ENCODE peak calls at places on chromosomes 7 and 10, in ten cellular contexts. K is stomach, Z is Peyer's patch, X is A549, H is IMR-90, G is body of pancreas, J is ovary, F is lower leg skin, W is uterus, I is prostate gland. D is an unnamed sample.

GRCh38 chr10:9437131-9437530 is 1382.6 kb downstream of the GATA3 start:
- DNase-seq in G (no peak), J (no peak), X (no peak), Z (no peak), K (no peak), H (peak; percentile 1), I (no peak), W (no peak), F (no peak), D (no peak)

GRCh38 chr10:53690556-53691240 is 918.1 kb upstream of the MBL2 start:
- DNase-seq in X (no peak), Z (no peak), G (no peak), J (no peak), F (no peak), W (no peak), H (no peak), K (no peak), I (no peak), D (no peak)

GRCh38 chr10:70590663-70591416 is 11.7 kb downstream of the PRF1 start:
- DNase-seq in W (no peak), K (peak; percentile 17), F (no peak), G (no peak), I (no peak), X (no peak), J (peak; percentile 4), Z (no peak), H (no peak), D (no peak)

GRCh38 chr7:146554568-146554967 is 438.0 kb downstream of the CNTNAP2 start:
- DNase-seq in X (no peak), F (no peak), H (no peak), K (no peak), G (no peak), J (no peak), W (no peak), I (no peak), Z (no peak), D (no peak)

GRCh38 chr7:80847895-80848294 is 71.0 kb downstream of the SEMA3C start:
- DNase-seq in Z (no peak), X (no peak), F (no peak), J (no peak), G (no peak), W (no peak), I (no peak), H (peak; percentile 37), K (no peak), D (no peak)

GRCh38 chr7:36881206-36881605 is 156.9 kb upstream of the AOAH start:
- DNase-seq in H (no peak), F (peak; percentile 24), G (no peak), K (no peak), J (no peak), W (no peak), X (no peak), I (no peak), Z (no peak), D (no peak)

GRCh38 chr7:37376386-37376785 is 72.3 kb downstream of the ELMO1 start:
- DNase-seq in W (no peak), F (no peak), K (no peak), J (no peak), X (peak; percentile 6), H (no peak), Z (no peak), I (no peak), G (no peak), D (no peak)

GRCh38 chr10:52992569-52992968 is 220.0 kb upstream of the MBL2 start:
- DNase-seq in Z (no peak), K (no peak), F (no peak), I (no peak), H (no peak), W (no peak), G (no peak), X (no peak), J (no peak), D (no peak)

GRCh38 chr10:10293431-10293830 is 724.2 kb upstream of the CELF2 start:
- DNase-seq in G (no peak), I (no peak), F (no peak), H (no peak), Z (no peak), J (peak; percentile 39), X (no peak), W (peak; percentile 35), K (no peak), D (no peak)

GRCh38 chr7:17041324-17041723 is 159.5 kb upstream of the AGR3 start:
- DNase-seq in H (peak; percentile 96), I (no peak), W (no peak), G (no peak), K (no peak), J (no peak), Z (no peak), X (peak; percentile 54), F (no peak), D (no peak)

GRCh38 chr7:149690688-149691446 is 82.5 kb downstream of the ZNF467 start:
- DNase-seq in I (no peak), W (peak; percentile 26), Z (no peak), G (no peak), H (peak; percentile 71), J (peak; percentile 45), X (peak; percentile 91), K (no peak), F (no peak), D (peak; percentile 69)
- H3K4me3 ChIP-seq in I (no peak overlapping the region), W (no peak overlapping the region), Z (no peak overlapping the region), G (no peak overlapping the region), H (no peak overlapping the region), J (no peak overlapping the region), X (peak overlapping the region; percentile 30), K (no peak overlapping the region), F (no peak overlapping the region), D (no peak overlapping the region)

GRCh38 chr7:120394595-120394994 is 121.6 kb downstream of the KCND2 start:
- DNase-seq in G (no peak), W (no peak), Z (no peak), H (no peak), K (no peak), X (no peak), J (no peak), F (no peak), I (no peak), D (no peak)

GRCh38 chr7:120395526-120396019 is 122.6 kb downstream of the KCND2 start:
- DNase-seq in W (no peak), I (no peak), J (no peak), K (no peak), F (no peak), Z (no peak), X (no peak), G (no peak), H (no peak), D (no peak)

GRCh38 chr7:120400806-120401455 is 128.0 kb downstream of the KCND2 start:
- DNase-seq in K (no peak), H (no peak), W (no peak), J (no peak), X (no peak), I (no peak), Z (no peak), F (no peak), G (no peak), D (no peak)

GRCh38 chr7:120402368-120402767 is 129.4 kb downstream of the KCND2 start:
- DNase-seq in I (no peak), X (no peak), Z (no peak), H (peak; percentile 0), F (no peak), W (no peak), J (no peak), G (no peak), K (no peak), D (no peak)

DNA sequence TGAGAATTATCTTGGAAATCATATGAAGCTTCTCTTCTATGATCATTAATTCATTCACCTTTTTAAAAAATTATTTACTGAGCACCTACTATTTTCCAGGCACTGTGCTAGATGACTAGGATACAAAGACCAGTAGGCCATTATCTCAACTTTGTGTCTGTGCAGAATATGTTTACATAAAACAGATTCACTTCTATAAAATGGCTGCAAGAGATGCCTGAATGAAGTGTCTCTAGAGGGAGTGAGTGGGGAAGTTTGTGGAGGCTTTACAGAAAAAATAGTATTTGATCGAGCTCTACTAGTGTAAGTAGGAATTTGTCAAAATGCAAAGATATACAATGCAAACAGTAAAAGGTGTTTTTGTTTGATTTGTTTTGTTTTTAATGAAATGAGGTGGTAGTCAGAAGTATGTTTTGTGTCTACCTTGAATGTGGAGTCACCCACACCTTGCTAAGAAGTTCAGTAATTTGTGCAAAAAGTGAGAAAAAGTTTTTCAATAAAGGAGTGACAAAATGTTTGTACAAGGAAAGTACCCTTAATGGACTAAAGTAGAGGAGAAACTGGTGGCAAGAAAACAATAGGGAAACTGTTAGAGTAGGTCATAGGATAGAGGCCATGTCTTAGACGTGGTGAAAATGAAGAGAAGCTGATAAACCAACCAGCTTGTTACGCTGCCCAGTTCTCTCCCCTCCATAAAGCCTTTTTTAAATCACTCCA is 125.5 kb downstream of the KCND2 start:
- DNase-seq in I (no peak), F (no peak), Z (no peak), W (no peak), X (no peak), G (no peak), J (no peak), K (no peak), H (no peak), D (no peak)
- TF ChIP-seq POLR2A in I (no peak), F (no peak), Z (no peak), W (no peak), X (no peak), G (no peak), J (no peak), K (no peak), H (no peak), D (no peak)

DNA sequence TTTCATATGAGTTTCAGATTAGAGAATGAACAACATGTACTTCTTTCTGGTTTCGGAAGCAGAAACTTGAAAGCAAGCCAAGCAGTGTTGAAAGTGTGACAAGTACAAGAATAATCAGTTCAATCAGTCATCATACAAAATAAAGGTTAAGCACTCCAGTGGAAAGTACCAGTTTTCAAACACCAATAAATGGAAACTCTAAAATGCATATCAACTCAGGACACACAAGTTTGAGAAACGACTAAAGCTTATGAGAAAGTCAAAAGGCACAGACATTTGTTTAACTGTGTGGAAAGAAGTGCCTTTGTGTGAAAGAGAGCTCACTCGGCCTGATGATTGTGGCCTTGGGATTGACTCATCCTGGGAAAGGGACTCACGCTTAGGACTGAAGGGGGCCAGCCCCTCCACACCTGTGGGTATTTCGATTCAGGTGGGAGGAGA is 60.6 kb upstream of the AKR1C1 start:
- DNase-seq in Z (no peak), H (no peak), W (no peak), X (no peak), K (no peak), G (peak; percentile 77), F (peak; percentile 72), I (peak; percentile 35), J (no peak), D (no peak)
- H3K4me3 ChIP-seq in Z (no peak overlapping the region), H (no peak overlapping the region), W (no peak overlapping the region), X (no peak overlapping the region), K (no peak overlapping the region), G (no peak overlapping the region), F (no peak overlapping the region), I (no peak overlapping the region), J (no peak overlapping the region), D (no peak overlapping the region)

DNA sequence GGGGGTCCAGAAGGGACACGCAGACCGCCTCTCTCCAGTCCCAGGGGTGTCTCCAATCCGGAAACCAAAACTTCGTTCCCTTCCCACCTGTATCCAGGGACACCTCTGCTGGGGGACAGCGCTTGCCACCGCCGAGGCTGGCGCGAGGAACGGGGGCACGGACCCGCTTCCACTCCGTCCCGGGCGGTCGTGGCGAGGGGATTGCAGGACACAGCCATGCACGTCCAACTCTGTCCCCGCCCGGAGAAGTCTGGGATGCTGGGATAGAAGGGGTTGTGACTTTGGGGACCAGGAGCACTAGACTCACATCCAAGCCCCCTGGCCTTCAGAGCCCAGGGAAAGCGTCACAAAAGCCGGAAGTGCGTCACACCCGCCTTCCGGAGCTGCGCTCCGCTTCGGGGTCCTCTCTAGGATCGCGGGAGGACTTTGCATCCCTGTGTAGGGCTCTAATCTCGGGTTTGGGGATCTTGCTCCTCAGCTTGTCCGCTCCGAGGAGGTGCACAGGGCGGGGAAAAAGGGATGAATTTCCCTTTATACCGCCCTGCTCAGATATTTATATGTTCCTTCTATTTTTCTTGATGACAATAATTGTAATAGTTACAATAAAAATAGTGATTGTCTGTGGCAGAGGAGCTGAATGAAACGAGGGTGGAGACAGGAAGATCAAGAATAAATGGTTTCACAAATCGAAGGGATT is at the start of gene FAM200A:
- DNase-seq in G (peak; percentile 81), K (peak; percentile 87), W (peak; percentile 88), Z (peak; percentile 88), X (peak; percentile 95), H (peak; percentile 95), I (peak; percentile 83), J (peak; percentile 91), F (peak; percentile 78), D (peak; percentile 93)
- TF ChIP-seq POLR2A in G (peak; percentile 79), K (no peak), W (peak; percentile 79), Z (peak; percentile 60), X (peak; percentile 73), H (peak; percentile 86), I (peak; percentile 47), J (peak; percentile 92), F (no peak), D (peak; percentile 82)